ENCODE peak calls at places on chromosome 16, in four cellular contexts. One of them, this sample, is unnamed. For H3K27me3, the result is how much of the 10 kb centered on the place peaks cover.

GRCh38 chr16:87240211-87241134 is 76.7 kb downstream of the C16orf95 start:
- DNase-seq in mammary epithelial cell: peak
- DNase-seq in Peyer's patch: no peak
- DNase-seq in CD8-positive, alpha-beta T cell: no peak
- DNase-seq in this sample: peak

GRCh38 chr16:53849585-53849984 is 145.6 kb downstream of the FTO start:
- DNase-seq in Peyer's patch: no peak
- DNase-seq in CD8-positive, alpha-beta T cell: no peak
- DNase-seq in mammary epithelial cell: no peak
- DNase-seq in this sample: no peak

GRCh38 chr16:28140788-28141618 is 70.8 kb downstream of the XPO6 start:
- DNase-seq in Peyer's patch: peak
- DNase-seq in mammary epithelial cell: no peak
- DNase-seq in CD8-positive, alpha-beta T cell: peak
- DNase-seq in this sample: no peak

GRCh38 chr16:18932243-18932997 is 6.2 kb upstream of the SMG1 start:
- DNase-seq in mammary epithelial cell: peak
- DNase-seq in Peyer's patch: no peak
- DNase-seq in CD8-positive, alpha-beta T cell: no peak
- DNase-seq in this sample: no peak

GRCh38 chr16:86452451-86452850 is 57.9 kb upstream of the FOXF1 start:
- DNase-seq in mammary epithelial cell: no peak
- DNase-seq in CD8-positive, alpha-beta T cell: no peak
- DNase-seq in Peyer's patch: no peak
- DNase-seq in this sample: no peak

GRCh38 chr16:87012954-87013938 is 303.9 kb downstream of the C16orf95 start:
- DNase-seq in Peyer's patch: no peak
- DNase-seq in CD8-positive, alpha-beta T cell: no peak
- DNase-seq in mammary epithelial cell: no peak
- DNase-seq in this sample: no peak

GRCh38 chr16:81730090-81731051 is 48.7 kb upstream of the PLCG2 start:
- DNase-seq in mammary epithelial cell: peak
- DNase-seq in Peyer's patch: peak
- DNase-seq in CD8-positive, alpha-beta T cell: peak
- DNase-seq in this sample: peak

GRCh38 chr16:57134982-57135381 is 42.6 kb downstream of the CPNE2 start:
- DNase-seq in CD8-positive, alpha-beta T cell: peak
- DNase-seq in Peyer's patch: peak
- DNase-seq in mammary epithelial cell: no peak
- DNase-seq in this sample: no peak

GRCh38 chr16:714558-715447 is at the start of gene METRN:
- DNase-seq in CD8-positive, alpha-beta T cell: peak
- DNase-seq in Peyer's patch: peak
- DNase-seq in mammary epithelial cell: peak
- DNase-seq in this sample: peak

GRCh38 chr16:15539197-15539596 is 103.8 kb downstream of the MARF1 start:
- DNase-seq in Peyer's patch: no peak
- DNase-seq in mammary epithelial cell: no peak
- DNase-seq in CD8-positive, alpha-beta T cell: no peak
- DNase-seq in this sample: no peak

GRCh38 chr16:57723170-57723569 is 12.4 kb upstream of the KATNB1 start:
- DNase-seq in mammary epithelial cell: no peak
- DNase-seq in CD8-positive, alpha-beta T cell: no peak
- DNase-seq in Peyer's patch: no peak
- DNase-seq in this sample: no peak

GRCh38 chr16:25426829-25427228 is 169.2 kb upstream of the ZKSCAN2 start:
- DNase-seq in Peyer's patch: no peak
- DNase-seq in CD8-positive, alpha-beta T cell: no peak
- DNase-seq in mammary epithelial cell: no peak
- DNase-seq in this sample: no peak

GRCh38 chr16:35431829-35432663 is 1972.6 kb downstream of the TP53TG3F start:
- DNase-seq in CD8-positive, alpha-beta T cell: no peak
- DNase-seq in mammary epithelial cell: no peak
- DNase-seq in Peyer's patch: no peak
- DNase-seq in this sample: no peak

GRCh38 chr16:27752241-27752640 is 202.3 kb downstream of the KATNIP start:
- DNase-seq in Peyer's patch: no peak
- DNase-seq in CD8-positive, alpha-beta T cell: no peak
- DNase-seq in mammary epithelial cell: no peak
- DNase-seq in this sample: no peak

GRCh38 chr16:24538756-24539294 is 541 bp upstream of the RBBP6 start:
- DNase-seq in Peyer's patch: no peak
- DNase-seq in mammary epithelial cell: no peak
- DNase-seq in CD8-positive, alpha-beta T cell: no peak
- DNase-seq in this sample: no peak

GRCh38 chr16:12111819-12112218 is 135.3 kb downstream of the SNX29 start:
- DNase-seq in mammary epithelial cell: no peak
- DNase-seq in CD8-positive, alpha-beta T cell: no peak
- DNase-seq in Peyer's patch: no peak
- DNase-seq in this sample: no peak

GRCh38 chr16:70703041-70703834 is 17.4 kb upstream of the MTSS2 start:
- DNase-seq in mammary epithelial cell: no peak
- DNase-seq in Peyer's patch: no peak
- DNase-seq in CD8-positive, alpha-beta T cell: no peak
- DNase-seq in this sample: no peak

GRCh38 chr16:2776500-2777139 is 460 bp downstream of the ELOB start:
- DNase-seq in CD8-positive, alpha-beta T cell: no peak
- DNase-seq in Peyer's patch: no peak
- DNase-seq in mammary epithelial cell: peak
- DNase-seq in this sample: no peak

GRCh38 chr16:49856741-49857330 is 924 bp upstream of the ZNF423 start:
- DNase-seq in mammary epithelial cell: peak
- DNase-seq in Peyer's patch: no peak
- DNase-seq in CD8-positive, alpha-beta T cell: no peak
- DNase-seq in this sample: peak

GRCh38 chr16:23282508-23282907 is 19.6 kb upstream of the SCNN1B start:
- DNase-seq in mammary epithelial cell: peak
- DNase-seq in Peyer's patch: no peak
- DNase-seq in CD8-positive, alpha-beta T cell: no peak
- DNase-seq in this sample: no peak

GRCh38 chr16:81832801-81833547 is 53.9 kb downstream of the PLCG2 start:
- DNase-seq in CD8-positive, alpha-beta T cell: no peak
- DNase-seq in Peyer's patch: no peak
- DNase-seq in mammary epithelial cell: no peak
- DNase-seq in this sample: no peak

GRCh38 chr16:15492091-15492740 is 57.8 kb downstream of the BMERB1 start:
- DNase-seq in mammary epithelial cell: no peak
- DNase-seq in Peyer's patch: no peak
- DNase-seq in CD8-positive, alpha-beta T cell: no peak
- DNase-seq in this sample: no peak

GRCh38 chr16:31453255-31454204 is 5.8 kb upstream of the ARMC5 start:
- DNase-seq in mammary epithelial cell: peak
- DNase-seq in Peyer's patch: no peak
- DNase-seq in CD8-positive, alpha-beta T cell: no peak
- DNase-seq in this sample: peak

GRCh38 chr16:29876578-29877249 is 13.7 kb upstream of the CDIPT start:
- DNase-seq in CD8-positive, alpha-beta T cell: no peak
- DNase-seq in mammary epithelial cell: no peak
- DNase-seq in Peyer's patch: peak
- DNase-seq in this sample: no peak

GRCh38 chr16:68290455-68290854 is 20.3 kb downstream of the SLC7A6OS start:
- DNase-seq in mammary epithelial cell: no peak
- DNase-seq in CD8-positive, alpha-beta T cell: no peak
- DNase-seq in Peyer's patch: no peak
- DNase-seq in this sample: no peak

GRCh38 chr16:340370-341091 is 12.0 kb downstream of the AXIN1 start:
- DNase-seq in CD8-positive, alpha-beta T cell: no peak
- DNase-seq in mammary epithelial cell: no peak
- DNase-seq in Peyer's patch: no peak
- DNase-seq in this sample: no peak

GRCh38 chr16:59665618-59666220 is 931.6 kb upstream of the GOT2 start:
- DNase-seq in mammary epithelial cell: no peak
- DNase-seq in CD8-positive, alpha-beta T cell: no peak
- DNase-seq in Peyer's patch: no peak
- DNase-seq in this sample: no peak

GRCh38 chr16:71622088-71622487 is 3.9 kb upstream of the MARVELD3 start:
- DNase-seq in CD8-positive, alpha-beta T cell: no peak
- DNase-seq in Peyer's patch: no peak
- DNase-seq in mammary epithelial cell: no peak
- DNase-seq in this sample: no peak

GRCh38 chr16:83137894-83138293 is 511.1 kb downstream of the CDH13 start:
- DNase-seq in CD8-positive, alpha-beta T cell: no peak
- DNase-seq in Peyer's patch: no peak
- DNase-seq in mammary epithelial cell: no peak
- DNase-seq in this sample: no peak

GRCh38 chr16:58773870-58774269 is 39.8 kb upstream of the GOT2 start:
- DNase-seq in Peyer's patch: no peak
- DNase-seq in CD8-positive, alpha-beta T cell: no peak
- DNase-seq in mammary epithelial cell: no peak
- DNase-seq in this sample: no peak

DNA sequence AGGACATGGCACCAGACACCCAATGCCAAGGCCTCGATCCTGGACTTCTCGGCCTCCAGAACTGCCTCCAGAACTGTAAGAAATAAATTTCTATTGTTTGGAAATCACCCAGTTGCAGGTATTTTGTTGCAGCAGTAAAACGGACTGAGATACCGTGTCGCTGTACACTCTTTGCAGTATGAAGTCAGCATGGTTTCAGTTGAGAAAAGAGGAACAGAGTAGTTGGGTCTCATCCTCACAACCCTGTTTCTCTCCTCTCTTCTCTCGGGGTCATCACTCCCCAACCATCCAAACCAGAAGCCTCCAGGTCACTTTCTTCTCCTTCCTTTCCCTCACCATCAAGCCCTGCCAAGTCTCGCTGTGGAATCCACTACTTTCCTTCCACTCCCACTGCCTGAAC is 77.8 kb downstream of the ADCY9 start:
- DNase-seq in CD8-positive, alpha-beta T cell: no peak
- DNase-seq in mammary epithelial cell: no peak
- DNase-seq in Peyer's patch: no peak
- DNase-seq in this sample: no peak
- H3K27ac ChIP-seq in CD8-positive, alpha-beta T cell: no peak
- H3K27ac ChIP-seq in mammary epithelial cell: no peak
- H3K27ac ChIP-seq in Peyer's patch: no peak
- H3K27ac ChIP-seq in this sample: no peak

GRCh38 chr16:84593825-84594724 is 23.8 kb downstream of the COTL1 start:
- DNase-seq in mammary epithelial cell: no peak
- DNase-seq in Peyer's patch: peak
- DNase-seq in CD8-positive, alpha-beta T cell: peak
- DNase-seq in this sample: no peak
- H3K27me3 ChIP-seq in mammary epithelial cell: under half
- H3K27me3 ChIP-seq in Peyer's patch: under half
- H3K27me3 ChIP-seq in CD8-positive, alpha-beta T cell: under half
- H3K27me3 ChIP-seq in this sample: under half

GRCh38 chr16:1765826-1766225 is 5.5 kb downstream of the NME3 start:
- DNase-seq in Peyer's patch: no peak
- DNase-seq in mammary epithelial cell: no peak
- DNase-seq in CD8-positive, alpha-beta T cell: no peak
- DNase-seq in this sample: no peak

GRCh38 chr16:1762196-1762878 is 9.0 kb downstream of the NME3 start:
- DNase-seq in mammary epithelial cell: no peak
- DNase-seq in Peyer's patch: no peak
- DNase-seq in CD8-positive, alpha-beta T cell: no peak
- DNase-seq in this sample: no peak

GRCh38 chr16:1764971-1765370 is 6.4 kb downstream of the NME3 start:
- DNase-seq in CD8-positive, alpha-beta T cell: no peak
- DNase-seq in Peyer's patch: no peak
- DNase-seq in mammary epithelial cell: no peak
- DNase-seq in this sample: no peak

GRCh38 chr16:1762879-1763520 is 8.3 kb downstream of the NME3 start:
- DNase-seq in CD8-positive, alpha-beta T cell: no peak
- DNase-seq in Peyer's patch: no peak
- DNase-seq in mammary epithelial cell: no peak
- DNase-seq in this sample: no peak

DNA sequence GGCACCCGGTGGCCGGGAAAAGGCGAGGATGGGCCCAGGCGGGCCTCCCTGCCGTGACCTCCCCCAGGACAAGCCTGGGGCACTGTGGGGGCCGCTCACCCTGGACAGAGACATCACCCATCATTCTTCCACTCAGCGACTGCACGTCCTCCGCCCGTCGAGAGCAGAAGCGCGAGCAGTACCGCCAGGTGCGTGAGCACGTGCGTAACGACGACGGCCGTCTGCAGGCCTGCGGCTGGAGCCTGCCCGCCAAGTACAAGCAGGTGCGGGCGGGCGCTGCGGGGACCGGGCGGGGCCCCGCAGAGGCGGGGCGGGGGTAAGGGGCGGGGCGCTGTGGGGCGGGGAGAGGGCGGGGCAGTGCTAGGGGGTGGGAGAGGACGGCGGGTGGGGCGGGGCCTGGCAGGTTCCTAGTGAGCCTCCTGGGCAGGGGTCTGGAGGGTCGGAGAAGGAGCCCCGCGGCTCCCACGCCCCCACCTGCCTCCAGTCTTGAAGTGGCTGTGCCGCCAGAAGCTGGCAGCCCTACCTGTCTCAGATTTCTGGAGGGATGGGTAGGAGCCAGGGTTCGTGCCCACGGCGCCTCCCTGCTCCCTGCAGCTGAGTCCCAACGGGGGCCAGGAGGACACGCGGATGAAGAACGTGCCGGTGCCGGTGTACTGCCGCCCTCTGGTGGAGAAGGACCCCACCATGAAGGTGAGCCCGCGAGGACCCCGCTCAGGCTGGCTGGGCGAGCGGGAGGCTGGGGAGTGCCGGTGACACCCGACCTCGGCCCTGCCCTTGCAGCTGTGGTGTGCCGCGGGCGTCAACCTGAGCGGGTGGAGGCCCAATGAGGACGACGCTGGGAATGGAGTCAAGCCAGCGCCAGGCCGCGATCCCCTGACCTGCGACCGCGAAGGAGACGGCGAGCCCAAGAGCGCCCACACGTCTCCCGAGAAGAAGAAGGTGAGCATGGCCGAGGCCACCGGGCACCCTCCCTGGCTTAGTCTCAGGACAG is 7.5 kb downstream of the NME3 start:
- DNase-seq in mammary epithelial cell: no peak
- DNase-seq in CD8-positive, alpha-beta T cell: no peak
- DNase-seq in Peyer's patch: no peak
- DNase-seq in this sample: no peak
- TF ChIP-seq CTCF in mammary epithelial cell: peak
- TF ChIP-seq CTCF in CD8-positive, alpha-beta T cell: no peak
- TF ChIP-seq CTCF in Peyer's patch: no peak
- TF ChIP-seq CTCF in this sample: peak

GRCh38 chr16:66926171-66926570 is 836 bp upstream of the RRAD start:
- DNase-seq in mammary epithelial cell: no peak
- DNase-seq in CD8-positive, alpha-beta T cell: no peak
- DNase-seq in Peyer's patch: no peak
- DNase-seq in this sample: no peak
- H3K27ac ChIP-seq in mammary epithelial cell: no peak
- H3K27ac ChIP-seq in CD8-positive, alpha-beta T cell: no peak
- H3K27ac ChIP-seq in Peyer's patch: no peak
- H3K27ac ChIP-seq in this sample: no peak

GRCh38 chr16:88939814-88940195 is 37.2 kb downstream of the CBFA2T3 start:
- DNase-seq in mammary epithelial cell: no peak
- DNase-seq in CD8-positive, alpha-beta T cell: peak
- DNase-seq in Peyer's patch: no peak
- DNase-seq in this sample: no peak

GRCh38 chr16:88936008-88936912 is 40.7 kb downstream of the CBFA2T3 start:
- DNase-seq in Peyer's patch: peak
- DNase-seq in CD8-positive, alpha-beta T cell: peak
- DNase-seq in mammary epithelial cell: no peak
- DNase-seq in this sample: no peak

GRCh38 chr16:88938933-88939813 is 37.8 kb downstream of the CBFA2T3 start:
- DNase-seq in CD8-positive, alpha-beta T cell: peak
- DNase-seq in Peyer's patch: no peak
- DNase-seq in mammary epithelial cell: no peak
- DNase-seq in this sample: no peak

GRCh38 chr16:88938119-88938932 is 38.7 kb downstream of the CBFA2T3 start:
- DNase-seq in CD8-positive, alpha-beta T cell: peak
- DNase-seq in Peyer's patch: no peak
- DNase-seq in mammary epithelial cell: no peak
- DNase-seq in this sample: no peak

GRCh38 chr16:88936913-88937666 is 39.9 kb downstream of the CBFA2T3 start:
- DNase-seq in mammary epithelial cell: no peak
- DNase-seq in Peyer's patch: no peak
- DNase-seq in CD8-positive, alpha-beta T cell: peak
- DNase-seq in this sample: no peak
- H3K27me3 ChIP-seq in mammary epithelial cell: under half
- H3K27me3 ChIP-seq in Peyer's patch: under half
- H3K27me3 ChIP-seq in CD8-positive, alpha-beta T cell: under half
- H3K27me3 ChIP-seq in this sample: half or more